ENCODE peak calls at places on chromosomes 11 and 22, in five cellular contexts. I is GM23338, F is Panc1, R is suprapubic skin, G is GM12892. D is an unnamed sample.

GRCh38 chr11:113874096-113874919 is 1.1 kb downstream of the USP28 start:
- DNase-seq in I (peak), F (no peak), R (no peak), G (no peak), D (peak)

GRCh38 chr11:128469220-128469619 is 118.1 kb downstream of the ETS1 start:
- DNase-seq in I (no peak), F (no peak), R (no peak), G (peak), D (no peak)

GRCh38 chr11:65325435-65325834 is 8.2 kb upstream of the DPF2 start:
- DNase-seq in I (no peak), F (no peak), R (no peak), G (no peak), D (no peak)

GRCh38 chr22:42649261-42650056 is at the start of gene CYB5R3:
- DNase-seq in I (peak), F (no peak), R (no peak), G (peak), D (peak)

GRCh38 chr11:128708660-128709059 is 14.8 kb downstream of the FLI1 start:
- DNase-seq in I (no peak), F (no peak), R (no peak), G (no peak), D (no peak)

GRCh38 chr11:11142359-11142758 is 210.7 kb downstream of the CSNK2A3 start:
- DNase-seq in I (no peak), F (no peak), R (no peak), G (no peak), D (no peak)

GRCh38 chr22:31083377-31083768 is 2.3 kb downstream of the SMTN start:
- DNase-seq in I (no peak), F (no peak), R (no peak), G (no peak), D (no peak)

GRCh38 chr11:75189911-75190310 is 39.0 kb downstream of the SLCO2B1 start:
- DNase-seq in I (no peak), F (no peak), R (no peak), G (no peak), D (no peak)

GRCh38 chr11:86047275-86047991 is 21.5 kb downstream of the PICALM start:
- DNase-seq in I (no peak), F (no peak), R (no peak), G (no peak), D (no peak)

GRCh38 chr11:122649133-122649532 is 6.4 kb upstream of the UBASH3B start:
- DNase-seq in I (no peak), F (no peak), R (no peak), G (no peak), D (no peak)

GRCh38 chr11:29005401-29005980 is 897.3 kb downstream of the METTL15 start:
- DNase-seq in I (peak), F (no peak), R (no peak), G (no peak), D (no peak)

GRCh38 chr11:62856333-62856910 is 17.0 kb upstream of the WDR74 start:
- DNase-seq in I (no peak), F (no peak), R (no peak), G (no peak), D (no peak)

GRCh38 chr11:65557280-65558001 is 718 bp downstream of the LTBP3 start:
- DNase-seq in I (no peak), F (no peak), R (no peak), G (no peak), D (no peak)

GRCh38 chr11:109267293-109268095 is 154.5 kb upstream of the C11orf87 start:
- DNase-seq in I (no peak), F (no peak), R (no peak), G (no peak), D (no peak)

GRCh38 chr11:125939081-125939521 is 6.7 kb upstream of the VSIG10L2 start:
- DNase-seq in I (no peak), F (no peak), R (no peak), G (no peak), D (no peak)

GRCh38 chr22:37546436-37547248 is 13.6 kb upstream of the CDC42EP1 start:
- DNase-seq in I (peak), F (no peak), R (no peak), G (no peak), D (no peak)
- TF ChIP-seq POLR2AphosphoS5 in I (no peak), F (no peak), R (no peak), G (no peak), D (no peak)

GRCh38 chr11:1040428-1041148 is 4.1 kb upstream of the MUC6 start:
- DNase-seq in I (no peak), F (no peak), R (no peak), G (no peak), D (no peak)

GRCh38 chr11:1038361-1038760 is 1.8 kb upstream of the MUC6 start:
- DNase-seq in I (no peak), F (no peak), R (no peak), G (no peak), D (no peak)

GRCh38 chr11:1041149-1041467 is 4.6 kb upstream of the MUC6 start:
- DNase-seq in I (no peak), F (no peak), R (no peak), G (no peak), D (no peak)

GRCh38 chr11:1038921-1039320 is 2.4 kb upstream of the MUC6 start:
- DNase-seq in I (no peak), F (no peak), R (no peak), G (no peak), D (no peak)

GRCh38 chr11:1039481-1040427 is 3.2 kb upstream of the MUC6 start:
- DNase-seq in I (no peak), F (no peak), R (no peak), G (no peak), D (no peak)
- TF ChIP-seq POLR2AphosphoS5 in I (no peak), F (no peak), R (no peak), G (no peak), D (no peak)

GRCh38 chr22:46242023-46242422 is 8.1 kb downstream of the CDPF1 start:
- DNase-seq in I (no peak), F (no peak), R (no peak), G (no peak), D (no peak)
- TF ChIP-seq POLR2AphosphoS5 in I (no peak), F (no peak), R (no peak), G (no peak), D (no peak)

GRCh38 chr11:70661763-70662501 is 263.6 kb downstream of the CTTN start:
- DNase-seq in I (peak), F (no peak), R (no peak), G (no peak), D (no peak)
- TF ChIP-seq POLR2AphosphoS5 in I (peak), F (no peak), R (no peak), G (no peak), D (no peak)

GRCh38 chr11:3820971-3821370 is 12.6 kb downstream of the PGAP2 start:
- DNase-seq in I (no peak), F (no peak), R (no peak), G (no peak), D (no peak)
- TF ChIP-seq POLR2AphosphoS5 in I (no peak), F (no peak), R (no peak), G (no peak), D (no peak)

GRCh38 chr11:57762235-57762866 is 749 bp downstream of the CTNND1 start:
- DNase-seq in I (no peak), F (no peak), R (no peak), G (no peak), D (no peak)
- TF ChIP-seq POLR2AphosphoS5 in I (no peak), F (no peak), R (no peak), G (no peak), D (no peak)

D was measured in GM12891.